ENCODE peak calls at places on chromosomes 3 and 15, in four cellular contexts. L, A, B and K are unnamed samples.

GRCh38 chr3:174532776-174533175 is 326.4 kb upstream of the NAALADL2 start:
- DNase-seq in A (no peak), B (no peak), L (no peak), K (no peak)

GRCh38 chr3:183298708-183299153 is 45.7 kb downstream of the B3GNT5 start:
- DNase-seq in B (peak; percentile 61), L (peak; percentile 38), A (no peak), K (no peak)

GRCh38 chr3:31779514-31779913 is 201.5 kb downstream of the OSBPL10 start:
- DNase-seq in L (no peak), B (no peak), A (peak; percentile 33), K (no peak)

GRCh38 chr3:171712168-171712938 is 97.9 kb downstream of the PLD1 start:
- DNase-seq in A (no peak), L (peak; percentile 46), B (no peak), K (no peak)

GRCh38 chr3:41318520-41318919 is 119.2 kb downstream of the CTNNB1 start:
- DNase-seq in B (no peak), L (no peak), A (peak; percentile 38), K (no peak)

GRCh38 chr15:88032787-88033186 is 223.8 kb downstream of the NTRK3 start:
- DNase-seq in L (no peak), B (no peak), A (no peak), K (no peak)

GRCh38 chr3:112568642-112569041 is 6.8 kb downstream of the SLC35A5 start:
- DNase-seq in A (no peak), L (no peak), B (no peak), K (no peak)

GRCh38 chr3:195139091-195139875 is 131.7 kb downstream of the XXYLT1 start:
- DNase-seq in L (no peak), A (no peak), B (no peak), K (no peak)

GRCh38 chr3:135034881-135035440 is 239.9 kb downstream of the EPHB1 start:
- DNase-seq in B (no peak), L (no peak), A (no peak), K (peak; percentile 27)

GRCh38 chr3:195895900-195896360 is 12.4 kb downstream of the TNK2 start:
- DNase-seq in B (peak; percentile 65), L (peak; percentile 30), A (no peak), K (no peak)

GRCh38 chr15:22949074-22949547 is 31.1 kb downstream of the CYFIP1 start:
- DNase-seq in A (no peak), L (no peak), B (peak; percentile 70), K (peak; percentile 47)

GRCh38 chr3:107619549-107619948 is 96.8 kb downstream of the BBX start:
- DNase-seq in L (no peak), B (no peak), A (no peak), K (no peak)

GRCh38 chr15:92840149-92840548 is 60.0 kb upstream of the CHD2 start:
- DNase-seq in L (no peak), B (no peak), A (no peak), K (no peak)

GRCh38 chr3:131020122-131020693 is 6.4 kb downstream of the ASTE1 start:
- DNase-seq in A (no peak), B (peak; percentile 20), L (no peak), K (no peak)

GRCh38 chr3:73259291-73259690 is 197.8 kb downstream of the EBLN2 start:
- DNase-seq in L (no peak), A (no peak), B (no peak), K (no peak)

GRCh38 chr15:74173545-74174215 is at the start of gene ISLR:
- DNase-seq in A (no peak), B (no peak), L (no peak), K (no peak)

GRCh38 chr3:134350861-134351311 is 23.4 kb downstream of the AMOTL2 start:
- DNase-seq in L (no peak), B (no peak), A (no peak), K (no peak)

GRCh38 chr3:71710906-71711494 is 14.2 kb downstream of the EIF4E3 start:
- DNase-seq in L (peak; percentile 51), B (peak; percentile 43), A (peak; percentile 29), K (no peak)

GRCh38 chr15:57604502-57604901 is 12.8 kb downstream of the MYZAP start:
- DNase-seq in B (no peak), A (no peak), L (no peak), K (no peak)

GRCh38 chr3:41508063-41508696 is 308.9 kb downstream of the CTNNB1 start:
- DNase-seq in L (peak; percentile 38), B (peak; percentile 6), A (no peak), K (peak; percentile 56)

GRCh38 chr15:62390793-62391543 is 225.9 kb upstream of the C2CD4B start:
- DNase-seq in A (peak; percentile 32), L (peak; percentile 63), B (peak; percentile 54), K (no peak)

GRCh38 chr15:68228143-68228970 is 1.2 kb downstream of the CLN6 start:
- DNase-seq in B (peak; percentile 50), L (peak; percentile 26), A (no peak), K (no peak)

GRCh38 chr3:43768594-43768993 is 77.9 kb downstream of the ABHD5 start:
- DNase-seq in L (no peak), B (no peak), A (no peak), K (no peak)

GRCh38 chr15:41848595-41848994 is 9.9 kb downstream of the PLA2G4B start:
- DNase-seq in A (no peak), L (no peak), B (peak; percentile 34), K (no peak)

GRCh38 chr3:137121704-137122314 is 164.0 kb downstream of the IL20RB start:
- DNase-seq in L (peak; percentile 64), A (peak; percentile 31), B (peak; percentile 34), K (no peak)

GRCh38 chr3:138796761-138797160 is 38.0 kb downstream of the PIK3CB start:
- DNase-seq in A (no peak), B (peak; percentile 11), L (no peak), K (no peak)

GRCh38 chr3:126127904-126128303 is 44.0 kb upstream of the SLC41A3 start:
- DNase-seq in L (no peak), A (no peak), B (no peak), K (peak; percentile 33)

GRCh38 chr3:160911399-160911798 is 155.4 kb downstream of the PPM1L start:
- DNase-seq in L (no peak), B (no peak), A (no peak), K (no peak)

GRCh38 chr3:36904641-36905040 is 40.2 kb downstream of the TRANK1 start:
- DNase-seq in A (peak; percentile 19), L (peak; percentile 37), B (peak; percentile 58), K (peak; percentile 7)

GRCh38 chr15:54288049-54288448 is 309.8 kb downstream of the UNC13C start:
- DNase-seq in L (no peak), B (no peak), A (no peak), K (no peak)

GRCh38 chr3:123534264-123534663 is 50.6 kb downstream of the HACD2 start:
- DNase-seq in B (no peak), A (no peak), L (no peak), K (no peak)

GRCh38 chr3:155101398-155101797 is 21.3 kb downstream of the MME start:
- DNase-seq in B (peak; percentile 17), L (no peak), A (no peak), K (no peak)

GRCh38 chr3:68176600-68176999 is 522.2 kb upstream of the SUCLG2 start:
- DNase-seq in A (no peak), B (no peak), L (no peak), K (no peak)

GRCh38 chr3:68964694-68965093 is 32.3 kb upstream of the TAFA4 start:
- DNase-seq in A (no peak), B (no peak), L (no peak), K (no peak)

GRCh38 chr15:33852094-33852493 is 116.2 kb upstream of the CHRM5 start:
- DNase-seq in B (no peak), L (no peak), A (no peak), K (no peak)

GRCh38 chr15:23566070-23567050 is 886 bp downstream of the MKRN3 start:
- DNase-seq in B (peak; percentile 61), A (peak; percentile 60), L (peak; percentile 35), K (no peak)

GRCh38 chr15:38129531-38130199 is 123.0 kb upstream of the SPRED1 start:
- DNase-seq in L (no peak), A (no peak), B (peak; percentile 30), K (no peak)

GRCh38 chr3:62065985-62066693 is 307.2 kb downstream of the FEZF2 start:
- DNase-seq in B (no peak), A (no peak), L (no peak), K (no peak)

GRCh38 chr3:76812649-76813048 is 227.2 kb upstream of the ROBO2 start:
- DNase-seq in L (no peak), A (no peak), B (no peak), K (no peak)

GRCh38 chr3:139187154-139187553 is 142.5 kb upstream of the PRR23C start:
- DNase-seq in A (no peak), B (no peak), L (no peak), K (no peak)

DNA sequence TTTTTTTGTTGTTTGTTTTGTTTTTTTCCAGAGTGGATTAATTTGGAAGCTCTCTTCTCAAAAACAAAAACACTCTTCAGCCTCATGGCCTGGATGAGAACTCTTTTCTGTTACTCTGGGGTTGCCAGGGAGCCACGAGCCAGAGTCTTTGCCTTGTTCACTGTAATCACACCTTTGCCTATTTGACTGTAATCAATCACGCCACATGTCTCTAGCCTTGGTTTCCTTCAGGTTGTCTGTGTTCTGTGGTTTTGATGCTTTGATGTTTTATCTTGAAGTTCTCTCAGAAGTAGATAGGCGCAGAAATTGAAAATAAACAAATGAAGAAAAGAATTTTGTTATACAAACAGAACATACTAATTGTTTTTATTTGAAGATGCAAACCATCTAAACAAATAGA is 62.3 kb upstream of the IGF1R start:
- DNase-seq in B (no peak), A (no peak), L (no peak), K (no peak)
- TF ChIP-seq RNF2 in B (no peak), A (no peak), L (no peak), K (no peak)

DNA sequence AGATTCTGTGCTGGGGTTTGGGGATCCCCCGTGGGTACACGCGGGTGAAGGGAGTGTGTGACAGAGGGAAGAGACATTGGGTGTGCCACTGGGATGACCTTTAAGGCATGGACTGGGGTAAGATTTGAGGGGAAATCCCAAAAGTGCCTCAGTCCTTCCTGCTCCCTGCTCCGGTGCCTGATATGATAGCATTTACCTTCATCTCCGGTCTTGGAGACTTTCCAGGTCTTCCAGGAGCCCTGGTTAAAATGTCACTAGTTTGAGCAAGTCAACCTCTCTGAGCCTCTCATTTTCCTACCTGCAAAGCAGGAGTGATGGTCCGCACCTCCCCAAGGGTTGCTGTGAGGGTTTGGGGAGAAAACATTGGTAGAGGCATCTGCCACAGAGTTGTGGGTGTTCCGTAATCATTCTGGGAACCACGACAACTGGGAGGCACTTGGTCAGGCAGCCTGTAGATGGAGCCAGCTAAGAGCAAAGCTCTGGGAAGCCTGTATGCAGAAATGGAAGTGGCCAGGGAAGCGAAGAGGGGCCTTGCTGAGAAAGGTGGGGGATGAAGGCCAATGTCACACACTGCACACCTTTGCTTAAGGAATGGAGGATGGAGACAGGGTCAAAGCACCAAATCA is 33.9 kb upstream of the KIF23 start:
- DNase-seq in A (peak; percentile 11), L (peak; percentile 41), B (peak; percentile 47), K (no peak)
- TF ChIP-seq RNF2 in A (no peak), L (no peak), B (no peak), K (no peak)

GRCh38 chr3:141920701-141921100 is 44.3 kb downstream of the ATP1B3 start:
- DNase-seq in L (no peak), A (no peak), B (no peak), K (no peak)
- TF ChIP-seq RNF2 in L (no peak), A (no peak), B (no peak), K (no peak)

GRCh38 chr15:40763801-40764765 is at the start of gene GCHFR:
- DNase-seq in A (peak; percentile 83), B (peak; percentile 88), L (peak; percentile 73), K (no peak)
- TF ChIP-seq RNF2 in A (peak; percentile 96), B (peak; percentile 46), L (no peak), K (no peak)